ENCODE peak calls at places on chromosome 5, in four cellular contexts. H is neuronal stem cell, U is mesenchymal stem cell, X is GM23248. K is an unnamed sample.

GRCh38 chr5:171312129-171312819 is 3.2 kb downstream of the TLX3 start:
- DNase-seq in U (peak), H (no peak), X (no peak), K (no peak)

GRCh38 chr5:75620184-75620959 is 9.1 kb downstream of the ANKDD1B start:
- DNase-seq in X (no peak), H (no peak), U (no peak), K (no peak)

GRCh38 chr5:140725799-140726471 is 25.7 kb downstream of the ZMAT2 start:
- DNase-seq in H (peak), U (peak), X (peak), K (peak)

GRCh38 chr5:65468633-65469032 is 13.1 kb downstream of the ADAMTS6 start:
- DNase-seq in H (no peak), X (peak), U (no peak), K (peak)

GRCh38 chr5:112159435-112159834 is 259.6 kb downstream of the EPB41L4A start:
- DNase-seq in X (peak), U (peak), H (no peak), K (no peak)

GRCh38 chr5:78566747-78567449 is 81.7 kb downstream of the LHFPL2 start:
- DNase-seq in X (peak), H (no peak), U (no peak), K (peak)

GRCh38 chr5:41418220-41419031 is 92.0 kb downstream of the PLCXD3 start:
- DNase-seq in U (no peak), X (peak), H (no peak), K (peak)

GRCh38 chr5:54637654-54638053 is 120.1 kb downstream of the SNX18 start:
- DNase-seq in U (no peak), H (no peak), X (no peak), K (no peak)

GRCh38 chr5:31531543-31531887 is 378 bp downstream of the DROSHA start:
- DNase-seq in U (peak), X (peak), H (no peak), K (no peak)

GRCh38 chr5:181235689-181236366 is 7.9 kb downstream of the RACK1 start:
- DNase-seq in H (no peak), X (no peak), U (no peak), K (no peak)

GRCh38 chr5:148910686-148911361 is 84.4 kb downstream of the ADRB2 start:
- DNase-seq in H (no peak), X (peak), U (peak), K (peak)

GRCh38 chr5:10192309-10192708 is 57.4 kb downstream of the ATPSCKMT start:
- DNase-seq in X (peak), U (no peak), H (no peak), K (peak)

GRCh38 chr5:55509768-55510522 is 24.8 kb downstream of the PLPP1 start:
- DNase-seq in U (no peak), H (no peak), X (peak), K (no peak)

GRCh38 chr5:14490309-14490711 is 91.3 kb upstream of the OTULINL start:
- DNase-seq in U (no peak), H (no peak), X (peak), K (no peak)

GRCh38 chr5:63055421-63055820 is 476.8 kb downstream of the LRRC70 start:
- DNase-seq in X (no peak), U (no peak), H (peak), K (no peak)

GRCh38 chr5:97728920-97729319 is 545.9 kb upstream of the RIOK2 start:
- DNase-seq in H (no peak), X (no peak), U (no peak), K (peak)

GRCh38 chr5:170861855-170862766 is at the start of gene RANBP17:
- DNase-seq in X (peak), U (peak), H (peak), K (peak)

GRCh38 chr5:173715607-173716006 is 99.2 kb upstream of the BOD1 start:
- DNase-seq in X (peak), H (no peak), U (no peak), K (no peak)

GRCh38 chr5:15573594-15573993 is 73.6 kb downstream of the FBXL7 start:
- DNase-seq in H (no peak), U (peak), X (no peak), K (no peak)

GRCh38 chr5:65086234-65086886 is 317.6 kb downstream of the CWC27 start:
- DNase-seq in X (no peak), H (no peak), U (no peak), K (no peak)

GRCh38 chr5:139689631-139690384 is 41.7 kb downstream of the CXXC5 start:
- DNase-seq in H (no peak), X (peak), U (peak), K (no peak)

GRCh38 chr5:44953078-44953477 is 144.3 kb downstream of the MRPS30 start:
- DNase-seq in U (no peak), X (no peak), H (no peak), K (no peak)

GRCh38 chr5:151095341-151096000 is 14.6 kb upstream of the TNIP1 start:
- DNase-seq in U (peak), X (peak), H (no peak), K (no peak)

GRCh38 chr5:1471997-1472963 is 27.0 kb upstream of the SLC6A3 start:
- DNase-seq in U (no peak), H (no peak), X (no peak), K (no peak)

GRCh38 chr5:418681-419121 is 24.3 kb upstream of the EXOC3 start:
- DNase-seq in X (no peak), U (peak), H (no peak), K (no peak)

GRCh38 chr5:121758640-121759039 is 93.0 kb upstream of the FTMT start:
- DNase-seq in X (no peak), U (no peak), H (no peak), K (no peak)
- H3K4me3 ChIP-seq in X (no peak), U (no peak), H (no peak), K (no peak)

DNA sequence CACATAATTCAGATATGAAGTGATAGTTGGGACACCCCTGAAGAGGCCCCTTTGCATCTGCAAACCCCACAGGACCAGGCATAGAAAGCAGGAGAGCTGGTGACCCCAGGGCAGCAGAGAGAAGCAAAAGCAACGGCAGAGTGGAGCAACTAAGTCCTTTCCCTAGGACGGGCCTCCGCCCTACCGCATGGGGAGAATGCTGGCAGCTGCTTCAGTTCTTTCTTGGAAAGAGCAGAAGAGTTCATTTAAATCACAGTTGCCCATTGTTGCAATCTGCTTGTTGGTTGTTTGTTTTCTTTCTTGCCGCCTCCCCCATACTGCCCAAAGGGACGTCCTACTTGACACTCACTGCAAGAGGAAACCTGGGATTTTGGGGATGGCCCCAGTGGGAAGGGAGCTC is 126.2 kb downstream of the ADAMTS16 start:
- DNase-seq in H (no peak), X (no peak), U (no peak), K (no peak)
- H2AFZ ChIP-seq in H (no peak), X (no peak), U (no peak), K (no peak)

GRCh38 chr5:79612667-79613190 is 488 bp downstream of the TENT2 start:
- DNase-seq in H (no peak), X (peak), U (no peak), K (no peak)
- H3K4me3 ChIP-seq in H (peak), X (peak), U (peak), K (peak)

DNA sequence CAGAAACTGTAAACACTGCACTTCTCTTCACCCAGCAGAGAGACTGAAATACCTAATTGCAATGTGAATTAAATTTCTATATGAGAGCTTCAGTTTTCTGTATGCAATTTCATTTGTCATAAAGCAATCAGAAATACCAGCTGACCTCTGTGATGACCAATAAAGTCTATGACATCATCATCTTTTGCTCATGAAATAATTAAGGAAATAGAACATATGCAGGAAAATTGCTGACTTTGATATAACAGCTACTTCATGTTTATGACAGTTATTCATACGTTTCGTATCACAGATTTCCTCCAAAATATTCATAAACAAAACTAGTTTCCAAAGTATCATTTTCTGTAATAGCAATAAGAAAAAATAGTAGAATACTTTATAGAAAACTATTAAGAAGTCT is 652.3 kb downstream of the SLCO4C1 start:
- DNase-seq in X (no peak), H (no peak), U (no peak), K (no peak)
- H2AFZ ChIP-seq in X (no peak), H (peak), U (no peak), K (no peak)

DNA sequence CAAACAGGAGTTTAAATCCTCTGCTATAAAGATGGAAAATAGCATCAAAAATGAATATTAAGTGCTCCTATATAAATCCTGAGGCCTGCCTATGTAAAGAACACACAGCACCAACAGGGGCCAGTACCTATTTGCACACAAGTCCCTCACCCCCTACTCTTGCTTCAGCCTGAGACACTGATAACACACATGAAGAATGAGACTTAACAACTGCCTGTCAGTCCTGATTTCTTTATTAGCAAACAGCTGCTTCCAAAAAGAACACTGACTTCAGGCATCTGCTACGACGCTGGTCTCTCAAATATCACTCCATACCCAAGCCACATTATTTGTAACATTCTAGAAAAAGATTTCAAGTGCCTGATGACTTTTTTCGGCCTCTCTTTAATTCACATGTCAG is 55.5 kb downstream of the MYO10 start:
- DNase-seq in U (no peak), H (no peak), X (no peak), K (no peak)
- H3K4me3 ChIP-seq in U (no peak), H (no peak), X (no peak), K (no peak)

GRCh38 chr5:143577554-143577953 is 174.1 kb upstream of the NR3C1 start:
- DNase-seq in X (peak), U (no peak), H (no peak), K (no peak)
- H2AFZ ChIP-seq in X (peak), U (no peak), H (no peak), K (no peak)

DNA sequence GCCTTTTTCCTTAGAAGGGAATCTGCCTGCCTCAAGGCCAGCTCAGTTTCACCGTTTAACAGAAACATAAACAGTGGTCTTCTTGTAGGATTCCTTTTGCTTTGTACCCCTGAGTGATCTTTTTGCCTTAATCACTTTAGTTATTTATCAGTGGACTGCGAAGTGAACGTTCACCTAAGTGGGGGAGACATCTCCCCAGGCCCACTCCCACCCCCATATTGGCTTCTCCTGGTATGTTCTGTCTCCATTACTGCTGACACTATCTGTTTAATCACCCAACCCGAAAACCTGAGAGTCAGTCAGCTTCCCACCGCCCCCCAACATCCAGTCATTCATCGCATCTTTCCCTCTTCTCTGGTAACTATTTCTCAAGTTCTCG is 1.4 kb downstream of the SKP2 start:
- DNase-seq in H (no peak), U (no peak), X (no peak), K (no peak)
- H3K4me3 ChIP-seq in H (no peak), U (peak), X (peak), K (peak)

DNA sequence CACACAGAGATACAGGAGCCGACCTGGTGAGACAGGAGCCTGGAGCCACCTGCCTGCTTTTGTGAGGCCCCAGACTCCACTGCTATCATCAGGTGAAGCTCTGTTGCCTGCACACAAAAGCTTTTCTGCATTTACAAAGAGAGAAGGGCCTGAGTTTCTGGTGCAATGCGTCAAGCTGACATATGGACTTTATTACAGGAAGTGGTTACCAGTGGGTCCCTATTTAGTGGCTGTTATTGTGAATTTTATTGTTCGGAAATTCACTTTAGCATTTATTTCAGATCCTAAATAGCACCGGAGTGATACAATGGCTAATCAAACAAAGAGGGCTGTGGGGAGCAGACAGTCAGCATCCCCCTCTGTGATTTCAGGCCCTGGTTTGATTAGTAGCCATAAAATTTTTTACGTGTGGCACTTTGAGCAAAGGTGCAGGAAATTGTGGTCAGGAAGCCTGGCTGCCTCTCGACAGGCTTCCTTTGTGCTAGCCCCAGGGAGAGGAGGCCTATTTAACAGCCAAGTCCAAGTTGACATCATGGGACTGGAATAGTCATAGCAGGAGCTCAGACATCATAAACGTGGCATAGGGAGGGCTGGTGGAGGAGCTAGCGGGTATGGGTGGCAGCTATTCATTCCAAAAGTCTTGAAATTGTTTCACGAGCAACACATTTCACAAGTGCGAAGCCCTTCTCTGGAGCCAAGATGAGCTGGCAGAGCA is 8.4 kb downstream of the TGFBI start:
- DNase-seq in H (no peak), X (peak), U (peak), K (peak)
- H2AFZ ChIP-seq in H (no peak), X (no peak), U (no peak), K (no peak)

DNA sequence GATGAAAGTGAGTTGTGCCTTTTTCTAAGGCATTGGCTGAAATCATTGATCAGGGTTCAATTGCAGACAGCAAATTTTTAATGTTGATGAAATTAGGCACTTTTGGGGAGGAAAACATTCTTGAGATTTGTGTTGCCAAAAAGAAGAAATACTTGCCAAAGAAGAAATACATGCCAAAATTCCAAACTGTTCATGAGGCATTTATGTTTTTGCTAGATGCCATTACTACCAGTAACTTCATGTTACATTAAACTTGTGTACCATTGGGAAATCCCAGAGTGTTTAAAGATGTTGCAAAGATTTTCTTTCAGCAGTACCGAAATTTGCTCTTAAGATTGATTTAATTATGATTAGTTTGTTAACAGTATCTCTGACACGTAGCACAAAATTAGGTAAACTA is 7.0 kb downstream of the XRCC4 start:
- DNase-seq in X (peak), U (no peak), H (no peak), K (no peak)
- H3K4me3 ChIP-seq in X (no peak), U (no peak), H (no peak), K (no peak)

DNA sequence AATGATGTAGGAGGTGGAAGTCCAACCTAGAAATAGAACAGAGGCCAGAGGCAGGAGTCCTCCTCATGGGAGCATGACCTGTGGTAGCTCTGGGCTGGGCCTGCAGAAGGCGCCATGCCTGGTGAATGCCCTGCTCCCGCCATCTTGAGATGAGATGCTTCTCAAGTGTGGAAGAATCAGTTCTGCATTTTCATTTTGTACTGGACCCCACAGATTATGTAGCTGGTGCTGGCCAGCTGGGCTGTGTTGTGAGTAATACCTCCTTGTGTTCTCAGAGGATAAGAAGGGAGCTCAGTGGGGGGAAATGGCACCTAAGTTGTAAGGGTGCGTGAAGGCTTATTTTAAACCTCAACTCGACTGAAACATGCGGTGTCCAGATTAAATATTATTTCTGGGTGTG is 78.9 kb upstream of the RAI14 start:
- DNase-seq in U (no peak), X (no peak), H (no peak), K (no peak)
- H2AFZ ChIP-seq in U (no peak), X (no peak), H (no peak), K (no peak)

K was measured in astrocyte.